ENCODE peak calls at places on chromosomes 1 and 21, in six cellular contexts. O is lower lobe of right lung; S is ovary; A is CD8-positive, alpha-beta T cell; V is psoas muscle; N is transverse colon. Y is an unnamed sample. For H3K27me3, the result is how much of the 10 kb centered on the place peaks cover.

GRCh38 chr1:37001697-37002096 is 32.6 kb downstream of the GRIK3 start:
- DNase-seq in O (no peak), S (no peak), A (no peak), V (no peak), N (no peak), Y (no peak)

GRCh38 chr21:24738063-24738462 is 869.2 kb downstream of the MRPL39 start:
- DNase-seq in O (no peak), S (no peak), A (no peak), V (no peak), N (no peak), Y (no peak)

GRCh38 chr1:36085126-36085525 is 1.2 kb downstream of the TEKT2 start:
- DNase-seq in O (no peak), S (no peak), A (no peak), V (no peak), N (no peak), Y (peak)

GRCh38 chr1:172778461-172779455 is 119.9 kb downstream of the FASLG start:
- DNase-seq in O (no peak), S (no peak), A (no peak), V (no peak), N (no peak), Y (no peak)

GRCh38 chr1:39576016-39576657 is 453 bp downstream of the PABPC4 start:
- DNase-seq in O (peak), S (peak), A (no peak), V (peak), N (peak), Y (peak)

GRCh38 chr1:205430631-205431305 is 8.9 kb upstream of the LEMD1 start:
- DNase-seq in O (peak), S (peak), A (peak), V (peak), N (peak), Y (peak)

GRCh38 chr1:15261155-15262002 is 14.4 kb downstream of the FHAD1 start:
- DNase-seq in O (peak), S (no peak), A (no peak), V (peak), N (peak), Y (no peak)

GRCh38 chr1:110675060-110675791 is 486 bp upstream of the KCNA3 start:
- DNase-seq in O (no peak), S (peak), A (peak), V (no peak), N (no peak), Y (peak)

GRCh38 chr1:66920543-66920942 is 4.1 kb downstream of the DNAI4 start:
- DNase-seq in O (no peak), S (no peak), A (no peak), V (no peak), N (no peak), Y (no peak)

GRCh38 chr1:36175137-36176095 is 19.5 kb downstream of the MAP7D1 start:
- DNase-seq in O (no peak), S (no peak), A (no peak), V (peak), N (peak), Y (no peak)

GRCh38 chr1:197981546-197981945 is 64.4 kb downstream of the LHX9 start:
- DNase-seq in O (no peak), S (no peak), A (no peak), V (no peak), N (no peak), Y (no peak)

GRCh38 chr21:37071561-37072238 is 1.2 kb downstream of the PIGP start:
- DNase-seq in O (peak), S (peak), A (no peak), V (peak), N (peak), Y (no peak)

GRCh38 chr1:65235867-65236805 is 73.2 kb upstream of the DNAJC6 start:
- DNase-seq in O (no peak), S (no peak), A (no peak), V (no peak), N (no peak), Y (no peak)

GRCh38 chr21:45073301-45074047 is 906 bp upstream of the ADARB1 start:
- DNase-seq in O (no peak), S (peak), A (no peak), V (no peak), N (peak), Y (peak)

GRCh38 chr1:59698386-59698785 is 116.4 kb upstream of the HOOK1 start:
- DNase-seq in O (no peak), S (no peak), A (no peak), V (no peak), N (no peak), Y (no peak)

GRCh38 chr1:75725256-75725655 is 747 bp downstream of the ACADM start:
- DNase-seq in O (no peak), S (no peak), A (no peak), V (no peak), N (no peak), Y (no peak)

GRCh38 chr1:118136511-118136937 is 48.5 kb downstream of the SPAG17 start:
- DNase-seq in O (peak), S (no peak), A (no peak), V (no peak), N (no peak), Y (no peak)

GRCh38 chr1:115706774-115707425 is 61.6 kb downstream of the CASQ2 start:
- DNase-seq in O (no peak), S (no peak), A (no peak), V (no peak), N (no peak), Y (no peak)

GRCh38 chr1:20339811-20340457 is 49.3 kb downstream of the VWA5B1 start:
- DNase-seq in O (no peak), S (no peak), A (no peak), V (no peak), N (no peak), Y (peak)

GRCh38 chr1:57101171-57101570 is 135.4 kb upstream of the C8B start:
- DNase-seq in O (no peak), S (no peak), A (no peak), V (no peak), N (no peak), Y (no peak)

GRCh38 chr1:58576727-58577675 is at the start of gene TACSTD2:
- DNase-seq in O (peak), S (no peak), A (no peak), V (peak), N (peak), Y (peak)

GRCh38 chr21:36104306-36105300 is 30.3 kb upstream of the CBR3 start:
- DNase-seq in O (peak), S (no peak), A (peak), V (peak), N (peak), Y (peak)

GRCh38 chr1:158105342-158105741 is 75.4 kb upstream of the CD1D start:
- DNase-seq in O (no peak), S (no peak), A (no peak), V (no peak), N (no peak), Y (no peak)

GRCh38 chr1:28602536-28603439 is 10.7 kb downstream of the RAB42 start:
- DNase-seq in O (no peak), S (peak), A (no peak), V (no peak), N (peak), Y (no peak)

GRCh38 chr1:118290571-118290970 is 105.5 kb upstream of the SPAG17 start:
- DNase-seq in O (no peak), S (no peak), A (no peak), V (peak), N (no peak), Y (no peak)

GRCh38 chr1:206733012-206733411 is 37.6 kb upstream of the IL19 start:
- DNase-seq in O (no peak), S (no peak), A (no peak), V (no peak), N (no peak), Y (no peak)

GRCh38 chr1:104156804-104157203 is 407.1 kb downstream of the AMY1C start:
- DNase-seq in O (no peak), S (no peak), A (no peak), V (no peak), N (no peak), Y (no peak)

GRCh38 chr1:119488216-119488615 is 18.8 kb upstream of the HSD3B1 start:
- DNase-seq in O (no peak), S (no peak), A (no peak), V (no peak), N (no peak), Y (no peak)

GRCh38 chr1:202255343-202255742 is 61.7 kb downstream of the LGR6 start:
- DNase-seq in O (no peak), S (no peak), A (no peak), V (no peak), N (no peak), Y (peak)

GRCh38 chr21:32844653-32845443 is 73.3 kb upstream of the PAXBP1 start:
- DNase-seq in O (no peak), S (no peak), A (no peak), V (no peak), N (no peak), Y (no peak)

GRCh38 chr1:231590453-231591198 is 36.0 kb upstream of the DISC1 start:
- DNase-seq in O (no peak), S (peak), A (no peak), V (peak), N (peak), Y (no peak)

GRCh38 chr1:20409971-20410370 is 76.0 kb downstream of the CAMK2N1 start:
- DNase-seq in O (no peak), S (no peak), A (peak), V (no peak), N (no peak), Y (no peak)

GRCh38 chr1:34360574-34360973 is 183.9 kb downstream of the C1orf94 start:
- DNase-seq in O (no peak), S (no peak), A (no peak), V (no peak), N (no peak), Y (no peak)

GRCh38 chr1:206448471-206448870 is 21.8 kb upstream of the IKBKE start:
- DNase-seq in O (no peak), S (no peak), A (no peak), V (no peak), N (no peak), Y (no peak)

GRCh38 chr1:16420719-16421118 is 16.5 kb downstream of the SPATA21 start:
- DNase-seq in O (no peak), S (no peak), A (peak), V (no peak), N (peak), Y (peak)

GRCh38 chr1:145707183-145707867 is at the start of gene PDZK1:
- DNase-seq in O (no peak), S (no peak), A (no peak), V (no peak), N (no peak), Y (no peak)

GRCh38 chr1:2141025-2141424 is 53.5 kb downstream of the FAAP20 start:
- DNase-seq in O (peak), S (no peak), A (no peak), V (no peak), N (no peak), Y (no peak)

GRCh38 chr21:42129300-42130266 is 58.5 kb downstream of the UMODL1 start:
- DNase-seq in O (no peak), S (no peak), A (no peak), V (no peak), N (no peak), Y (peak)

GRCh38 chr1:227919916-227920315 is 27.8 kb downstream of the WNT9A start:
- DNase-seq in O (no peak), S (no peak), A (no peak), V (no peak), N (no peak), Y (no peak)

GRCh38 chr1:172515927-172516326 is 17.0 kb upstream of the SUCO start:
- DNase-seq in O (no peak), S (no peak), A (no peak), V (no peak), N (no peak), Y (no peak)

DNA sequence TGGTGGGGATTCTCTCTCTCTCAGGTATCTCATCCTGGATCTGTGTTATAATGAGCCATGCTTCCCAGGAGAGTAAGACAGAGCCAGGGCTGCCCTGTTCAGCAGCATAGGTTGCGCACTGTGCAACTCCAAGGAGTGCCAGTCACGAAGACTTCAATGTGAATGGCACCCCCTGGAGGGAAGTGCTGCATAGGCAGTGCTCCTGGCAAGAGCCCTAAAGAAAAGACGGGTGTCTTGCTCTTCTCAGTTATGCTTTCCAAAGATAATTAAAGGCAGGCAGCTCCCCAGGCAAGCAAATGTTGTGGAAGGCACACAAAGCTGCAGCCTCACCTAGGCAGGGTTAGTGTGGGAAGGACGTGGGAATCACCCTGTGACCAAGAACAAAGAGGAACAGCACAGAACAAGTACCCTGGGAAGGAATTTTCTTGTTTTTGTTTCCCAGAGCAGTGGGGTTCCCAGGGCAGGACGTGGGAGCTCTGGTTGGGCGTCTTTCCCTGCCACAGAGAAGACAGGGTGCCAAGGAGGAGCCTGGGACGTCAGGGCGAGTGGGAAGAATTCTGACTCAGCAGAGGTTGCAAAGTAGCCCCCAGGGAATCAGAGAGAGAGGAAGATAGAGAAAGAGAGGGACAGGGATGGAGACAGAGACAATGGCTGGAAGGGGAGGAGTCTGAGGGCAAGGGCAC is 120.9 kb downstream of the KCNN3 start:
- DNase-seq in O (no peak), S (no peak), A (no peak), V (no peak), N (no peak), Y (no peak)
- TF ChIP-seq CTCF in O (no peak), S (no peak), A (no peak), V (no peak), N (no peak), Y (no peak)

GRCh38 chr1:150872572-150872971 is 3.8 kb downstream of the ARNT start:
- DNase-seq in O (no peak), S (no peak), A (no peak), V (no peak), N (no peak), Y (no peak)

GRCh38 chr1:150875197-150876110 is 945 bp downstream of the ARNT start:
- DNase-seq in O (no peak), S (no peak), A (no peak), V (no peak), N (peak), Y (no peak)

GRCh38 chr1:150876111-150876434 is 326 bp downstream of the ARNT start:
- DNase-seq in O (no peak), S (no peak), A (no peak), V (no peak), N (no peak), Y (no peak)

GRCh38 chr1:150874455-150875196 is 1.8 kb downstream of the ARNT start:
- DNase-seq in O (no peak), S (no peak), A (no peak), V (no peak), N (no peak), Y (no peak)

DNA sequence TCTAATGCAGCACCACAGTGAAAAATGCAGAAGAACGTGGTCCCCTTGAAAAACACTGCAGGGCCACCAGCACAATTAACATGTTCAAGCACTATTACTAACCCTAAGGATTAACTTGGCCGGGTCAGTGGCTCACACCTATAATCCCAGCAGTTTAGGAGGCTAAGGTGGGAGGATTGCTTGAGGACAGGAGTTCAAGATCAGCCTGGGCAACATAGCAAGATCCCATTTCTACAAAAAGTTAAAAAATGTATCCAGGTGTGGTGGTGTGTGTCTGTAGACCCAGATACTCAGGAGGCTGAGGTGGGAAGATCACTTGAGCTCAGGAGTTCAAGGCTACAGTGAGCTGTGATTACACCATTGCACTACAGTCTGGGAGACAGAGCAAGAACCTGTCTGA is 2.9 kb downstream of the ARNT start:
- DNase-seq in O (no peak), S (no peak), A (no peak), V (no peak), N (no peak), Y (no peak)
- H3K27me3 ChIP-seq in O (under half), S (under half), A (under half), V (under half), N (under half), Y (under half)

GRCh38 chr1:10450156-10450801 is 448 bp downstream of the CORT start:
- DNase-seq in O (no peak), S (no peak), A (no peak), V (no peak), N (no peak), Y (no peak)

GRCh38 chr1:10446790-10447422 is 2.9 kb upstream of the CORT start:
- DNase-seq in O (no peak), S (no peak), A (no peak), V (no peak), N (no peak), Y (no peak)

GRCh38 chr1:10456079-10456478 is 6.2 kb downstream of the CORT start:
- DNase-seq in O (no peak), S (no peak), A (no peak), V (no peak), N (no peak), Y (no peak)

GRCh38 chr1:10449731-10450130 is at the start of gene CORT:
- DNase-seq in O (no peak), S (no peak), A (no peak), V (no peak), N (no peak), Y (no peak)

GRCh38 chr1:10451286-10451685 is 1.5 kb downstream of the CORT start:
- DNase-seq in O (no peak), S (no peak), A (no peak), V (no peak), N (no peak), Y (no peak)
- H3K4me3 ChIP-seq in O (no peak), S (no peak), A (no peak), V (no peak), N (no peak), Y (no peak)

GRCh38 chr1:53618218-53619087 is 120.5 kb downstream of the GLIS1 start:
- DNase-seq in O (no peak), S (no peak), A (peak), V (no peak), N (peak), Y (peak)

GRCh38 chr1:53619811-53620619 is 118.9 kb downstream of the GLIS1 start:
- DNase-seq in O (no peak), S (no peak), A (peak), V (no peak), N (peak), Y (peak)

GRCh38 chr1:53617382-53618217 is 121.4 kb downstream of the GLIS1 start:
- DNase-seq in O (no peak), S (no peak), A (peak), V (no peak), N (no peak), Y (peak)

GRCh38 chr1:53620620-53620957 is 118.4 kb downstream of the GLIS1 start:
- DNase-seq in O (no peak), S (no peak), A (peak), V (no peak), N (peak), Y (no peak)

GRCh38 chr1:53619088-53619810 is 119.7 kb downstream of the GLIS1 start:
- DNase-seq in O (no peak), S (no peak), A (peak), V (no peak), N (peak), Y (peak)
- TF ChIP-seq CTCF in O (no peak), S (no peak), A (no peak), V (no peak), N (no peak), Y (no peak)

Y was measured in spleen.